ENCODE peak calls at places on chromosomes 2 and 18, in nine cellular contexts. One of them, this sample, is unnamed.

GRCh38 chr2:225693259-225693658 is 293.7 kb downstream of the NYAP2 start:
- DNase-seq in activated naive CD8-positive, alpha-beta T cell treated with anti-CD3 and anti-CD28 coated beads, Interleukin-2, amount 50 U/mL, for 24 hours: no peak
- DNase-seq in stimulated activated CD8-positive, alpha-beta memory T cell treated with anti-CD3 and anti-CD28 coated beads, Interleukin-4, amount 100 ng/mL, for 1 hour: no peak
- DNase-seq in WTC11: peak
- DNase-seq in stimulated activated CD4-positive, alpha-beta T cell treated with anti-CD3 and anti-CD28 coated beads, Interleukin-12 subunit alpha, Interleukin-12 subunit beta, amount 100 ng/mL, for 48 hours: no peak
- DNase-seq in germinal center: no peak
- DNase-seq in GM19239: no peak
- DNase-seq in ELF-1: no peak
- DNase-seq in activated CD8-positive, alpha-beta memory T cell treated with anti-CD3 and anti-CD28 coated beads for 24 hours: no peak
- DNase-seq in this sample: no peak

GRCh38 chr2:60353406-60353800 is 200.1 kb downstream of the BCL11A start:
- DNase-seq in activated naive CD8-positive, alpha-beta T cell treated with anti-CD3 and anti-CD28 coated beads, Interleukin-2, amount 50 U/mL, for 24 hours: no peak
- DNase-seq in stimulated activated CD8-positive, alpha-beta memory T cell treated with anti-CD3 and anti-CD28 coated beads, Interleukin-4, amount 100 ng/mL, for 1 hour: no peak
- DNase-seq in WTC11: peak
- DNase-seq in stimulated activated CD4-positive, alpha-beta T cell treated with anti-CD3 and anti-CD28 coated beads, Interleukin-12 subunit alpha, Interleukin-12 subunit beta, amount 100 ng/mL, for 48 hours: no peak
- DNase-seq in germinal center: peak
- DNase-seq in GM19239: no peak
- DNase-seq in ELF-1: peak
- DNase-seq in activated CD8-positive, alpha-beta memory T cell treated with anti-CD3 and anti-CD28 coated beads for 24 hours: no peak
- DNase-seq in this sample: no peak

GRCh38 chr2:120863661-120864320 is 128.1 kb downstream of the GLI2 start:
- DNase-seq in activated naive CD8-positive, alpha-beta T cell treated with anti-CD3 and anti-CD28 coated beads, Interleukin-2, amount 50 U/mL, for 24 hours: no peak
- DNase-seq in stimulated activated CD8-positive, alpha-beta memory T cell treated with anti-CD3 and anti-CD28 coated beads, Interleukin-4, amount 100 ng/mL, for 1 hour: no peak
- DNase-seq in WTC11: no peak
- DNase-seq in stimulated activated CD4-positive, alpha-beta T cell treated with anti-CD3 and anti-CD28 coated beads, Interleukin-12 subunit alpha, Interleukin-12 subunit beta, amount 100 ng/mL, for 48 hours: no peak
- DNase-seq in germinal center: no peak
- DNase-seq in GM19239: no peak
- DNase-seq in ELF-1: peak
- DNase-seq in activated CD8-positive, alpha-beta memory T cell treated with anti-CD3 and anti-CD28 coated beads for 24 hours: no peak
- DNase-seq in this sample: no peak

GRCh38 chr18:79789901-79790885 is 7.5 kb upstream of the KCNG2 start:
- DNase-seq in activated naive CD8-positive, alpha-beta T cell treated with anti-CD3 and anti-CD28 coated beads, Interleukin-2, amount 50 U/mL, for 24 hours: no peak
- DNase-seq in stimulated activated CD8-positive, alpha-beta memory T cell treated with anti-CD3 and anti-CD28 coated beads, Interleukin-4, amount 100 ng/mL, for 1 hour: no peak
- DNase-seq in WTC11: no peak
- DNase-seq in stimulated activated CD4-positive, alpha-beta T cell treated with anti-CD3 and anti-CD28 coated beads, Interleukin-12 subunit alpha, Interleukin-12 subunit beta, amount 100 ng/mL, for 48 hours: no peak
- DNase-seq in germinal center: no peak
- DNase-seq in GM19239: no peak
- DNase-seq in ELF-1: no peak
- DNase-seq in activated CD8-positive, alpha-beta memory T cell treated with anti-CD3 and anti-CD28 coated beads for 24 hours: no peak
- DNase-seq in this sample: no peak

GRCh38 chr2:106995560-106995959 is 109.6 kb upstream of the ST6GAL2 start:
- DNase-seq in activated naive CD8-positive, alpha-beta T cell treated with anti-CD3 and anti-CD28 coated beads, Interleukin-2, amount 50 U/mL, for 24 hours: no peak
- DNase-seq in stimulated activated CD8-positive, alpha-beta memory T cell treated with anti-CD3 and anti-CD28 coated beads, Interleukin-4, amount 100 ng/mL, for 1 hour: no peak
- DNase-seq in WTC11: no peak
- DNase-seq in stimulated activated CD4-positive, alpha-beta T cell treated with anti-CD3 and anti-CD28 coated beads, Interleukin-12 subunit alpha, Interleukin-12 subunit beta, amount 100 ng/mL, for 48 hours: no peak
- DNase-seq in germinal center: no peak
- DNase-seq in GM19239: no peak
- DNase-seq in ELF-1: no peak
- DNase-seq in activated CD8-positive, alpha-beta memory T cell treated with anti-CD3 and anti-CD28 coated beads for 24 hours: no peak
- DNase-seq in this sample: no peak

GRCh38 chr2:168086805-168087204 is 160.6 kb downstream of the STK39 start:
- DNase-seq in activated naive CD8-positive, alpha-beta T cell treated with anti-CD3 and anti-CD28 coated beads, Interleukin-2, amount 50 U/mL, for 24 hours: no peak
- DNase-seq in stimulated activated CD8-positive, alpha-beta memory T cell treated with anti-CD3 and anti-CD28 coated beads, Interleukin-4, amount 100 ng/mL, for 1 hour: no peak
- DNase-seq in WTC11: no peak
- DNase-seq in stimulated activated CD4-positive, alpha-beta T cell treated with anti-CD3 and anti-CD28 coated beads, Interleukin-12 subunit alpha, Interleukin-12 subunit beta, amount 100 ng/mL, for 48 hours: no peak
- DNase-seq in germinal center: no peak
- DNase-seq in GM19239: no peak
- DNase-seq in ELF-1: no peak
- DNase-seq in activated CD8-positive, alpha-beta memory T cell treated with anti-CD3 and anti-CD28 coated beads for 24 hours: no peak
- DNase-seq in this sample: no peak

GRCh38 chr2:26486789-26487188 is 8.9 kb upstream of the OTOF start:
- DNase-seq in activated naive CD8-positive, alpha-beta T cell treated with anti-CD3 and anti-CD28 coated beads, Interleukin-2, amount 50 U/mL, for 24 hours: no peak
- DNase-seq in stimulated activated CD8-positive, alpha-beta memory T cell treated with anti-CD3 and anti-CD28 coated beads, Interleukin-4, amount 100 ng/mL, for 1 hour: no peak
- DNase-seq in WTC11: no peak
- DNase-seq in stimulated activated CD4-positive, alpha-beta T cell treated with anti-CD3 and anti-CD28 coated beads, Interleukin-12 subunit alpha, Interleukin-12 subunit beta, amount 100 ng/mL, for 48 hours: no peak
- DNase-seq in germinal center: no peak
- DNase-seq in GM19239: no peak
- DNase-seq in ELF-1: no peak
- DNase-seq in activated CD8-positive, alpha-beta memory T cell treated with anti-CD3 and anti-CD28 coated beads for 24 hours: no peak
- DNase-seq in this sample: no peak

GRCh38 chr18:76546282-76546572 is 51.2 kb upstream of the ZNF516 start:
- DNase-seq in activated naive CD8-positive, alpha-beta T cell treated with anti-CD3 and anti-CD28 coated beads, Interleukin-2, amount 50 U/mL, for 24 hours: no peak
- DNase-seq in stimulated activated CD8-positive, alpha-beta memory T cell treated with anti-CD3 and anti-CD28 coated beads, Interleukin-4, amount 100 ng/mL, for 1 hour: no peak
- DNase-seq in WTC11: no peak
- DNase-seq in stimulated activated CD4-positive, alpha-beta T cell treated with anti-CD3 and anti-CD28 coated beads, Interleukin-12 subunit alpha, Interleukin-12 subunit beta, amount 100 ng/mL, for 48 hours: no peak
- DNase-seq in germinal center: no peak
- DNase-seq in GM19239: no peak
- DNase-seq in ELF-1: no peak
- DNase-seq in activated CD8-positive, alpha-beta memory T cell treated with anti-CD3 and anti-CD28 coated beads for 24 hours: no peak
- DNase-seq in this sample: no peak

GRCh38 chr2:148253716-148254115 is 232.8 kb downstream of the MBD5 start:
- DNase-seq in activated naive CD8-positive, alpha-beta T cell treated with anti-CD3 and anti-CD28 coated beads, Interleukin-2, amount 50 U/mL, for 24 hours: no peak
- DNase-seq in stimulated activated CD8-positive, alpha-beta memory T cell treated with anti-CD3 and anti-CD28 coated beads, Interleukin-4, amount 100 ng/mL, for 1 hour: no peak
- DNase-seq in WTC11: no peak
- DNase-seq in stimulated activated CD4-positive, alpha-beta T cell treated with anti-CD3 and anti-CD28 coated beads, Interleukin-12 subunit alpha, Interleukin-12 subunit beta, amount 100 ng/mL, for 48 hours: no peak
- DNase-seq in germinal center: no peak
- DNase-seq in GM19239: no peak
- DNase-seq in ELF-1: peak
- DNase-seq in activated CD8-positive, alpha-beta memory T cell treated with anti-CD3 and anti-CD28 coated beads for 24 hours: no peak
- DNase-seq in this sample: no peak

GRCh38 chr2:144083211-144083610 is 436.7 kb downstream of the ZEB2 start:
- DNase-seq in activated naive CD8-positive, alpha-beta T cell treated with anti-CD3 and anti-CD28 coated beads, Interleukin-2, amount 50 U/mL, for 24 hours: no peak
- DNase-seq in stimulated activated CD8-positive, alpha-beta memory T cell treated with anti-CD3 and anti-CD28 coated beads, Interleukin-4, amount 100 ng/mL, for 1 hour: no peak
- DNase-seq in WTC11: no peak
- DNase-seq in stimulated activated CD4-positive, alpha-beta T cell treated with anti-CD3 and anti-CD28 coated beads, Interleukin-12 subunit alpha, Interleukin-12 subunit beta, amount 100 ng/mL, for 48 hours: no peak
- DNase-seq in germinal center: no peak
- DNase-seq in GM19239: no peak
- DNase-seq in ELF-1: no peak
- DNase-seq in activated CD8-positive, alpha-beta memory T cell treated with anti-CD3 and anti-CD28 coated beads for 24 hours: no peak
- DNase-seq in this sample: no peak

GRCh38 chr18:43627833-43628370 is 350.6 kb upstream of the SYT4 start:
- DNase-seq in activated naive CD8-positive, alpha-beta T cell treated with anti-CD3 and anti-CD28 coated beads, Interleukin-2, amount 50 U/mL, for 24 hours: no peak
- DNase-seq in stimulated activated CD8-positive, alpha-beta memory T cell treated with anti-CD3 and anti-CD28 coated beads, Interleukin-4, amount 100 ng/mL, for 1 hour: no peak
- DNase-seq in WTC11: no peak
- DNase-seq in stimulated activated CD4-positive, alpha-beta T cell treated with anti-CD3 and anti-CD28 coated beads, Interleukin-12 subunit alpha, Interleukin-12 subunit beta, amount 100 ng/mL, for 48 hours: no peak
- DNase-seq in germinal center: no peak
- DNase-seq in GM19239: no peak
- DNase-seq in ELF-1: peak
- DNase-seq in activated CD8-positive, alpha-beta memory T cell treated with anti-CD3 and anti-CD28 coated beads for 24 hours: no peak
- DNase-seq in this sample: no peak

GRCh38 chr2:240643093-240643810 is 18.0 kb downstream of the GPR35 start:
- DNase-seq in activated naive CD8-positive, alpha-beta T cell treated with anti-CD3 and anti-CD28 coated beads, Interleukin-2, amount 50 U/mL, for 24 hours: no peak
- DNase-seq in stimulated activated CD8-positive, alpha-beta memory T cell treated with anti-CD3 and anti-CD28 coated beads, Interleukin-4, amount 100 ng/mL, for 1 hour: no peak
- DNase-seq in WTC11: no peak
- DNase-seq in stimulated activated CD4-positive, alpha-beta T cell treated with anti-CD3 and anti-CD28 coated beads, Interleukin-12 subunit alpha, Interleukin-12 subunit beta, amount 100 ng/mL, for 48 hours: no peak
- DNase-seq in germinal center: no peak
- DNase-seq in GM19239: no peak
- DNase-seq in ELF-1: no peak
- DNase-seq in activated CD8-positive, alpha-beta memory T cell treated with anti-CD3 and anti-CD28 coated beads for 24 hours: peak
- DNase-seq in this sample: no peak

GRCh38 chr2:5698171-5698570 is 6.0 kb downstream of the SOX11 start:
- DNase-seq in activated naive CD8-positive, alpha-beta T cell treated with anti-CD3 and anti-CD28 coated beads, Interleukin-2, amount 50 U/mL, for 24 hours: no peak
- DNase-seq in stimulated activated CD8-positive, alpha-beta memory T cell treated with anti-CD3 and anti-CD28 coated beads, Interleukin-4, amount 100 ng/mL, for 1 hour: no peak
- DNase-seq in WTC11: no peak
- DNase-seq in stimulated activated CD4-positive, alpha-beta T cell treated with anti-CD3 and anti-CD28 coated beads, Interleukin-12 subunit alpha, Interleukin-12 subunit beta, amount 100 ng/mL, for 48 hours: no peak
- DNase-seq in germinal center: no peak
- DNase-seq in GM19239: no peak
- DNase-seq in ELF-1: no peak
- DNase-seq in activated CD8-positive, alpha-beta memory T cell treated with anti-CD3 and anti-CD28 coated beads for 24 hours: no peak
- DNase-seq in this sample: no peak

GRCh38 chr2:73759904-73760303 is 20.0 kb downstream of the DUSP11 start:
- DNase-seq in activated naive CD8-positive, alpha-beta T cell treated with anti-CD3 and anti-CD28 coated beads, Interleukin-2, amount 50 U/mL, for 24 hours: no peak
- DNase-seq in stimulated activated CD8-positive, alpha-beta memory T cell treated with anti-CD3 and anti-CD28 coated beads, Interleukin-4, amount 100 ng/mL, for 1 hour: no peak
- DNase-seq in WTC11: no peak
- DNase-seq in stimulated activated CD4-positive, alpha-beta T cell treated with anti-CD3 and anti-CD28 coated beads, Interleukin-12 subunit alpha, Interleukin-12 subunit beta, amount 100 ng/mL, for 48 hours: no peak
- DNase-seq in germinal center: no peak
- DNase-seq in GM19239: no peak
- DNase-seq in ELF-1: no peak
- DNase-seq in activated CD8-positive, alpha-beta memory T cell treated with anti-CD3 and anti-CD28 coated beads for 24 hours: no peak
- DNase-seq in this sample: no peak

GRCh38 chr2:223735659-223736244 is 101.6 kb downstream of the AP1S3 start:
- DNase-seq in activated naive CD8-positive, alpha-beta T cell treated with anti-CD3 and anti-CD28 coated beads, Interleukin-2, amount 50 U/mL, for 24 hours: no peak
- DNase-seq in stimulated activated CD8-positive, alpha-beta memory T cell treated with anti-CD3 and anti-CD28 coated beads, Interleukin-4, amount 100 ng/mL, for 1 hour: no peak
- DNase-seq in WTC11: no peak
- DNase-seq in stimulated activated CD4-positive, alpha-beta T cell treated with anti-CD3 and anti-CD28 coated beads, Interleukin-12 subunit alpha, Interleukin-12 subunit beta, amount 100 ng/mL, for 48 hours: no peak
- DNase-seq in germinal center: no peak
- DNase-seq in GM19239: no peak
- DNase-seq in ELF-1: no peak
- DNase-seq in activated CD8-positive, alpha-beta memory T cell treated with anti-CD3 and anti-CD28 coated beads for 24 hours: no peak
- DNase-seq in this sample: no peak

This sample was measured in GM10248.